ENCODE peak calls at places on chromosomes 11 and 22, in ten cellular contexts. Z is spleen; E is heart left ventricle; Q is thoracic aorta; V is left ventricle myocardium inferior; F is neural progenitor cell; O is lower lobe of right lung; R is IMR-90; D is iPS DF 6.9; N is CD4-positive, CD25-positive, alpha-beta regulatory T cell. W is an unnamed sample. For H3K4me1, the result is how much of the 10 kb centered on the place peaks cover.

GRCh38 chr11:67072295-67072694 is 15.6 kb downstream of the RHOD start:
- DNase-seq in Q (no peak), D (no peak), O (no peak), F (no peak), N (no peak), R (no peak), Z (no peak), V (no peak), E (no peak), W (no peak)

GRCh38 chr11:124123587-124123986 is 8.3 kb downstream of the VWA5A start:
- DNase-seq in Q (no peak), V (no peak), O (no peak), Z (no peak), E (no peak), F (peak), R (no peak), D (no peak), N (no peak), W (no peak)

GRCh38 chr11:74284466-74284865 is 27.0 kb downstream of the P4HA3 start:
- DNase-seq in N (no peak), V (no peak), Z (no peak), O (no peak), D (no peak), R (peak), Q (no peak), F (no peak), E (no peak), W (no peak)

GRCh38 chr22:21076907-21077625 is 31.3 kb downstream of the LRRC74B start:
- DNase-seq in F (no peak), N (no peak), O (no peak), Z (no peak), V (no peak), D (no peak), E (no peak), Q (no peak), R (no peak), W (no peak)

GRCh38 chr11:47317078-47317828 is 35.2 kb downstream of the MYBPC3 start:
- DNase-seq in Z (no peak), R (no peak), N (no peak), E (no peak), Q (no peak), O (no peak), V (no peak), D (no peak), F (no peak), W (no peak)

GRCh38 chr22:34841911-34842310 is 224.0 kb upstream of the ISX start:
- DNase-seq in O (no peak), F (no peak), N (no peak), R (no peak), Z (no peak), D (no peak), E (no peak), Q (no peak), V (no peak), W (no peak)

GRCh38 chr11:119024430-119025098 is 6.0 kb downstream of the TRAPPC4 start:
- DNase-seq in R (no peak), Q (no peak), F (no peak), V (no peak), D (no peak), O (no peak), N (no peak), E (peak), Z (peak), W (no peak)

GRCh38 chr11:68924073-68924925 is 20.6 kb downstream of the IGHMBP2 start:
- DNase-seq in E (no peak), R (no peak), Q (no peak), F (no peak), V (no peak), Z (peak), N (no peak), O (no peak), D (no peak), W (peak)

GRCh38 chr22:25930710-25931353 is 188.8 kb downstream of the MYO18B start:
- DNase-seq in R (no peak), O (no peak), E (no peak), D (no peak), Q (no peak), V (no peak), Z (no peak), F (no peak), N (no peak), W (no peak)

GRCh38 chr22:26043031-26043430 is 126.2 kb upstream of the SEZ6L start:
- DNase-seq in R (no peak), D (no peak), Q (no peak), O (no peak), F (no peak), V (no peak), Z (no peak), E (no peak), N (no peak), W (no peak)

GRCh38 chr11:86062719-86063118 is 6.2 kb downstream of the PICALM start:
- DNase-seq in N (no peak), F (no peak), Q (no peak), E (no peak), Z (no peak), O (no peak), D (no peak), R (no peak), V (no peak), W (no peak)

GRCh38 chr22:19873138-19873959 is 18.7 kb upstream of the GNB1L start:
- DNase-seq in Z (peak), N (no peak), E (no peak), D (no peak), R (no peak), Q (no peak), O (peak), V (no peak), F (no peak), W (peak)

GRCh38 chr11:86594746-86595145 is 77.7 kb downstream of the ME3 start:
- DNase-seq in O (no peak), Q (no peak), D (no peak), F (peak), R (peak), V (no peak), N (no peak), Z (no peak), E (no peak), W (no peak)

GRCh38 chr11:2379471-2380174 is 2.5 kb downstream of the CD81 start:
- DNase-seq in R (no peak), V (peak), F (no peak), O (peak), D (no peak), N (no peak), Q (no peak), E (peak), Z (peak), W (no peak)

GRCh38 chr22:29326481-29326880 is 11.0 kb upstream of the RASL10A start:
- DNase-seq in V (no peak), F (no peak), Z (no peak), R (no peak), Q (no peak), N (no peak), D (no peak), O (no peak), E (no peak), W (no peak)

GRCh38 chr11:74696488-74696887 is 34.7 kb downstream of the CHRDL2 start:
- DNase-seq in E (no peak), F (no peak), D (no peak), Z (no peak), R (no peak), N (no peak), O (no peak), Q (no peak), V (no peak), W (no peak)

GRCh38 chr11:48142886-48143285 is 73.7 kb upstream of the OR4B1 start:
- DNase-seq in N (no peak), E (no peak), R (no peak), O (no peak), V (no peak), Q (no peak), F (peak), D (no peak), Z (no peak), W (no peak)

GRCh38 chr11:31940396-31941037 is 129.4 kb upstream of the PAX6 start:
- DNase-seq in V (peak), E (peak), R (peak), D (no peak), Q (no peak), Z (no peak), O (no peak), N (no peak), F (no peak), W (no peak)

GRCh38 chr11:61791737-61792309 is 576 bp downstream of the TMEM258 start:
- DNase-seq in D (no peak), F (peak), Q (peak), E (peak), V (peak), R (peak), N (no peak), Z (no peak), O (peak), W (no peak)

GRCh38 chr11:126561327-126561893 is 205.9 kb downstream of the ST3GAL4 start:
- DNase-seq in O (no peak), N (peak), V (peak), F (peak), D (peak), E (peak), Z (no peak), R (peak), Q (no peak), W (no peak)

GRCh38 chr11:107545101-107545514 is 20.4 kb downstream of the ALKBH8 start:
- DNase-seq in V (no peak), N (no peak), D (no peak), E (no peak), F (no peak), O (no peak), Z (no peak), R (peak), Q (no peak), W (no peak)

GRCh38 chr22:35642305-35642741 is 5.9 kb upstream of the APOL6 start:
- DNase-seq in R (peak), N (no peak), V (no peak), F (no peak), Q (no peak), E (no peak), Z (peak), D (no peak), O (no peak), W (no peak)

GRCh38 chr22:47836957-47837356 is 1074.5 kb downstream of the TBC1D22A start:
- DNase-seq in E (no peak), F (no peak), Z (no peak), R (no peak), N (no peak), Q (no peak), V (no peak), O (no peak), D (no peak), W (no peak)

GRCh38 chr11:69138265-69138664 is 17.5 kb upstream of the SMIM38 start:
- DNase-seq in R (peak), D (no peak), N (no peak), Z (peak), E (no peak), Q (no peak), V (no peak), O (no peak), F (no peak), W (peak)

GRCh38 chr11:110522456-110522855 is 92.7 kb downstream of the FDX1 start:
- DNase-seq in O (no peak), V (no peak), F (no peak), R (no peak), N (no peak), Q (no peak), E (no peak), Z (no peak), D (no peak), W (no peak)

GRCh38 chr11:62610814-62611704 is 1.5 kb downstream of the EML3 start:
- DNase-seq in Z (peak), E (no peak), Q (no peak), N (no peak), O (no peak), F (no peak), R (no peak), D (no peak), V (no peak), W (no peak)

GRCh38 chr22:17547995-17548755 is 15.1 kb upstream of the SLC25A18 start:
- DNase-seq in Q (no peak), V (no peak), Z (no peak), E (no peak), D (no peak), N (no peak), F (no peak), O (no peak), R (no peak), W (no peak)

GRCh38 chr11:7584910-7585309 is 71.1 kb downstream of the PPFIBP2 start:
- DNase-seq in N (no peak), Q (no peak), R (no peak), V (no peak), O (no peak), F (no peak), D (no peak), Z (no peak), E (no peak), W (no peak)

GRCh38 chr22:19886605-19887250 is 32.1 kb upstream of the GNB1L start:
- DNase-seq in Q (no peak), N (peak), R (peak), O (peak), E (no peak), D (no peak), F (no peak), Z (peak), V (peak), W (no peak)

GRCh38 chr11:96063053-96063452 is 139.1 kb upstream of the MTMR2 start:
- DNase-seq in D (no peak), F (no peak), E (no peak), N (no peak), V (no peak), Q (no peak), Z (no peak), O (no peak), R (no peak), W (no peak)

GRCh38 chr11:96061730-96062524 is 138.0 kb upstream of the MTMR2 start:
- DNase-seq in Q (no peak), R (peak), O (no peak), Z (no peak), E (no peak), D (no peak), N (peak), F (no peak), V (no peak), W (no peak)

GRCh38 chr11:96063886-96064285 is 140.0 kb upstream of the MTMR2 start:
- DNase-seq in R (no peak), Q (no peak), D (no peak), V (no peak), O (no peak), Z (no peak), F (no peak), N (no peak), E (no peak), W (no peak)

GRCh38 chr11:96067160-96067559 is 143.3 kb upstream of the MTMR2 start:
- DNase-seq in D (no peak), Q (no peak), N (no peak), F (no peak), O (no peak), V (no peak), E (no peak), Z (no peak), R (no peak), W (no peak)

DNA sequence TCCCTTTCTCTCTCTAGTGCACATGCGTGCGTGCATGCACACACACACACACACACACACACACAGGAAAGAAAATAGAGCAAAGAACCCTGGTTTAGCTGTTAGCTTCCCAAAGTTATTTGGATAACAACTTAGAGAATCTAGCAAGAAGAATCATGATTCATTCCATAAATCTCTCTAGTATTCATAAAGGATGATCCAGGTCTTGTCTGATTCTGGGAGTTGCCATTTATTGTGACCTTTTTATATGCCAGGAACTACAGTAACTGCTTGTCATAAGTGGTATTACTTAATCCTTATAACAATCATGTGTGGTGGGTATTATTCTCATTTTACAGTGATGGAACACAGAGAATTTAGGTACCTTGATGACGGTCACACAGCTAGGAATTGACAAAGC is 141.5 kb upstream of the MTMR2 start:
- DNase-seq in Z (no peak), R (peak), O (no peak), N (no peak), V (no peak), F (no peak), E (no peak), D (no peak), Q (no peak), W (no peak)
- H3K27ac ChIP-seq in Z (no peak), R (no peak), O (no peak), N (no peak), V (no peak), F (no peak), E (no peak), D (no peak), Q (no peak), W (no peak)

GRCh38 chr22:42074153-42074750 is at the start of gene PHETA2:
- DNase-seq in D (no peak), R (peak), E (peak), F (peak), Z (peak), N (peak), Q (no peak), V (peak), O (peak), W (peak)
- H3K4me3 ChIP-seq in D (peak), R (peak), E (peak), F (peak), Z (peak), N (peak), Q (peak), V (peak), O (peak), W (peak)

GRCh38 chr11:9575531-9576240 is 2.2 kb downstream of the WEE1 start:
- DNase-seq in D (no peak), N (no peak), V (no peak), F (no peak), O (no peak), Q (no peak), R (no peak), Z (no peak), E (no peak), W (no peak)

GRCh38 chr11:9574806-9575530 is 1.5 kb downstream of the WEE1 start:
- DNase-seq in F (peak), E (peak), Z (no peak), D (no peak), N (peak), R (peak), V (peak), Q (no peak), O (no peak), W (no peak)

GRCh38 chr11:9574556-9574805 is 1.0 kb downstream of the WEE1 start:
- DNase-seq in V (peak), Q (no peak), N (peak), O (peak), F (peak), Z (peak), D (no peak), R (no peak), E (peak), W (peak)

GRCh38 chr11:9573054-9573774 is at the start of gene WEE1:
- DNase-seq in O (peak), Q (peak), V (peak), R (peak), E (peak), N (peak), D (peak), Z (peak), F (peak), W (peak)

GRCh38 chr11:9573775-9574555 is 495 bp downstream of the WEE1 start:
- DNase-seq in N (no peak), V (peak), R (no peak), O (peak), Q (no peak), Z (peak), D (no peak), F (peak), E (peak), W (peak)
- H3K4me1 ChIP-seq in N (under half), V (half or more), R (under half), O (under half), Q (under half), Z (half or more), D (under half), F (under half), E (under half), W (under half)

DNA sequence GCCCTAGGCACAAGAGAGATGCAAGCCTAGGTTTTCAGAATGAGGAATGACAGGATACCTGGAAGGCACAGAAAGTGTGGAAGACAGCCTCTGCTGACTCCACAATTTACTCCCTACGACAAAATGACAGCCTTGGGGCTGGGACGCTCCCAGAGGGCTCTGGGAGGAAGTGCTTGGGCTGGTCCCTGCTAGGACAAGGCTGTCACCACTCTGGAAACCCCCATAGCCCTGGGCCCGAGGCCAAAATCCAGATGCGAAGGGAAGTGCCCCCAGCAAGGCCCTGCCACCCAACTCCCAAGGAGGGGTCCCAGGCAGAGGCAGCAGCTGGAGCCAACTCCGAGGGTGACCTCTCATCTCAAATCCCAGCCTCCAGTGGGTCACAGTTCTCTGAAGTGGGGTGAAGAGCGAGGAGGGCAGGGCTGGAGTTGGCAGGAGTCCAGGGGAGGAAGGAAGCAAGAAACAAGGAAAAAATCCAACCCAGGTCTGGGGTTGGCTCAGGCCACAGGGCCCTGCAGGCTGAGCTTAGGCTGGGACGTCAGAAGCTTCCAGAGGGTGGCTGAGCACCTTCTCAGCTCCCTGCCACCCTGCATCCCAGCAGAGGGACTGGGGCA is 6.3 kb upstream of the CDC42EP2 start:
- DNase-seq in R (no peak), E (peak), Q (no peak), F (no peak), N (no peak), V (peak), O (peak), Z (peak), D (no peak), W (peak)
- H3K27ac ChIP-seq in R (no peak), E (peak), Q (no peak), F (no peak), N (no peak), V (peak), O (peak), Z (peak), D (no peak), W (peak)

GRCh38 chr11:128512478-128513127 is 74.8 kb downstream of the ETS1 start:
- DNase-seq in E (no peak), Z (peak), O (no peak), F (no peak), R (no peak), V (no peak), N (no peak), Q (no peak), D (no peak), W (no peak)
- H3K4me3 ChIP-seq in E (no peak), Z (peak), O (peak), F (no peak), R (no peak), V (peak), N (peak), Q (no peak), D (no peak), W (peak)

GRCh38 chr11:13301522-13301921 is 23.9 kb downstream of the BMAL1 start:
- DNase-seq in O (no peak), E (no peak), Q (no peak), R (no peak), D (no peak), F (no peak), N (no peak), V (no peak), Z (no peak), W (no peak)
- H3K4me1 ChIP-seq in O (half or more), E (half or more), Q (under half), R (under half), D (under half), F (under half), N (half or more), V (half or more), Z (half or more), W (half or more)

GRCh38 chr11:73174495-73174791 is 32.3 kb upstream of the FCHSD2 start:
- DNase-seq in N (no peak), Q (no peak), O (no peak), E (no peak), V (no peak), R (no peak), Z (no peak), F (no peak), D (no peak), W (no peak)

GRCh38 chr11:73172992-73173656 is 31.0 kb upstream of the FCHSD2 start:
- DNase-seq in Q (no peak), F (no peak), R (no peak), Z (no peak), D (no peak), N (no peak), V (no peak), O (no peak), E (no peak), W (no peak)

GRCh38 chr11:73173755-73174494 is 31.8 kb upstream of the FCHSD2 start:
- DNase-seq in N (no peak), V (peak), D (no peak), Q (peak), O (no peak), Z (peak), R (peak), F (no peak), E (peak), W (no peak)

GRCh38 chr11:73170140-73170539 is 28.0 kb upstream of the FCHSD2 start:
- DNase-seq in N (no peak), R (no peak), Z (peak), F (no peak), E (no peak), O (no peak), Q (no peak), D (no peak), V (no peak), W (no peak)

GRCh38 chr11:73171762-73172161 is 29.6 kb upstream of the FCHSD2 start:
- DNase-seq in F (no peak), O (no peak), N (no peak), R (peak), E (no peak), Q (no peak), Z (peak), D (no peak), V (no peak), W (no peak)
- H3K27ac ChIP-seq in F (no peak), O (no peak), N (no peak), R (no peak), E (no peak), Q (no peak), Z (peak), D (no peak), V (peak), W (no peak)